ENCODE peak calls at places on chromosomes 7 and 10, in six cellular contexts. S is A549, D is H1, O is transverse colon, J is SK-N-SH, G is ovary. P is an unnamed sample. For H3K4me1, the result is how much of the 10 kb centered on the place peaks cover.

GRCh38 chr10:1392127-1392526 is 335.9 kb downstream of the WDR37 start:
- DNase-seq in J (peak), D (no peak), O (no peak), S (no peak), G (no peak), P (no peak)

GRCh38 chr7:28155964-28156363 is 24.6 kb downstream of the JAZF1 start:
- DNase-seq in J (no peak), S (no peak), O (no peak), D (no peak), G (no peak), P (no peak)

GRCh38 chr10:62046522-62047239 is 145.2 kb downstream of the ARID5B start:
- DNase-seq in G (peak), S (no peak), D (no peak), O (no peak), J (no peak), P (no peak)

GRCh38 chr7:148918058-148918596 is 34.0 kb upstream of the EZH2 start:
- DNase-seq in S (no peak), J (no peak), O (no peak), G (no peak), D (no peak), P (no peak)

GRCh38 chr7:149872419-149873073 is 1.2 kb upstream of the ATP6V0E2 start:
- DNase-seq in O (peak), D (no peak), J (peak), G (peak), S (peak), P (peak)

GRCh38 chr7:55572378-55573233 is at the start of gene VOPP1:
- DNase-seq in D (no peak), J (peak), S (peak), G (peak), O (peak), P (peak)

GRCh38 chr7:36686499-36686898 is 37.8 kb downstream of the AOAH start:
- DNase-seq in D (no peak), O (no peak), S (no peak), J (no peak), G (no peak), P (no peak)

GRCh38 chr7:23247602-23248335 is 1.2 kb downstream of the GPNMB start:
- DNase-seq in J (no peak), S (no peak), G (no peak), D (no peak), O (peak), P (peak)

GRCh38 chr7:157990878-157991250 is 596.8 kb downstream of the PTPRN2 start:
- DNase-seq in D (no peak), O (no peak), J (peak), G (no peak), S (no peak), P (no peak)

GRCh38 chr7:11343818-11344413 is 370.2 kb downstream of the PHF14 start:
- DNase-seq in S (peak), J (peak), D (no peak), O (no peak), G (no peak), P (no peak)

GRCh38 chr10:4545077-4545476 is 280.9 kb upstream of the AKR1E2 start:
- DNase-seq in D (no peak), G (no peak), J (no peak), O (no peak), S (no peak), P (no peak)

GRCh38 chr7:149125189-149125863 is 798 bp downstream of the ZNF425 start:
- DNase-seq in G (no peak), O (no peak), S (no peak), J (no peak), D (no peak), P (no peak)

GRCh38 chr10:49177391-49178355 is 10.5 kb downstream of the TMEM273 start:
- DNase-seq in O (peak), G (no peak), D (no peak), J (no peak), S (peak), P (no peak)

GRCh38 chr10:78964952-78965633 is 103.7 kb upstream of the ZMIZ1 start:
- DNase-seq in J (peak), O (no peak), D (peak), G (no peak), S (peak), P (peak)

GRCh38 chr10:5840314-5841307 is 27.4 kb upstream of the GDI2 start:
- DNase-seq in S (no peak), D (no peak), O (peak), J (no peak), G (no peak), P (no peak)

GRCh38 chr7:30936650-30937245 is 25.1 kb downstream of the AQP1 start:
- DNase-seq in G (no peak), S (no peak), D (no peak), J (peak), O (no peak), P (no peak)

GRCh38 chr10:43000651-43001426 is 76.0 kb upstream of the RET start:
- DNase-seq in J (peak), O (no peak), S (no peak), D (no peak), G (no peak), P (no peak)

GRCh38 chr10:58919927-58920654 is 256.4 kb upstream of the PHYHIPL start:
- DNase-seq in S (peak), J (no peak), G (no peak), D (no peak), O (no peak), P (no peak)

GRCh38 chr10:71837085-71837827 is 13.8 kb downstream of the PSAP start:
- DNase-seq in J (peak), G (no peak), O (no peak), S (peak), D (no peak), P (no peak)

GRCh38 chr7:78140109-78140508 is 341.5 kb downstream of the PHTF2 start:
- DNase-seq in J (no peak), D (no peak), O (no peak), S (no peak), G (no peak), P (no peak)

GRCh38 chr7:40221836-40222235 is 87.0 kb downstream of the SUGCT start:
- DNase-seq in O (no peak), J (no peak), G (no peak), S (no peak), D (no peak), P (no peak)

GRCh38 chr7:77797734-77798393 is 370 bp downstream of the TMEM60 start:
- DNase-seq in G (no peak), S (no peak), O (peak), J (peak), D (no peak), P (peak)

GRCh38 chr7:50431316-50431715 is 18.8 kb downstream of the FIGNL1 start:
- DNase-seq in O (no peak), G (no peak), J (no peak), S (no peak), D (no peak), P (no peak)

GRCh38 chr10:123045961-123046731 is 37.3 kb downstream of the ACADSB start:
- DNase-seq in O (no peak), G (no peak), J (no peak), D (no peak), S (no peak), P (no peak)

GRCh38 chr10:85667638-85668233 is 698.9 kb downstream of the GRID1 start:
- DNase-seq in G (no peak), J (no peak), O (no peak), D (peak), S (no peak), P (no peak)

GRCh38 chr7:141231018-141231792 is 157.3 kb downstream of the TMEM178B start:
- DNase-seq in J (peak), S (peak), O (no peak), D (peak), G (no peak), P (no peak)

GRCh38 chr7:69635572-69636190 is 37.4 kb downstream of the AUTS2 start:
- DNase-seq in G (no peak), J (no peak), S (no peak), O (no peak), D (no peak), P (no peak)

GRCh38 chr10:59904431-59905065 is 1.8 kb downstream of the CCDC6 start:
- DNase-seq in G (no peak), S (no peak), D (no peak), O (peak), J (no peak), P (no peak)

GRCh38 chr10:44327461-44327860 is 57.4 kb downstream of the CXCL12 start:
- DNase-seq in S (no peak), O (no peak), G (no peak), D (no peak), J (no peak), P (no peak)

GRCh38 chr7:50315739-50316671 is 11.5 kb downstream of the IKZF1 start:
- DNase-seq in J (no peak), O (no peak), G (no peak), S (no peak), D (no peak), P (no peak)

GRCh38 chr10:18252086-18252485 is 111.9 kb downstream of the CACNB2 start:
- DNase-seq in S (no peak), J (no peak), O (no peak), G (no peak), D (no peak), P (no peak)

GRCh38 chr7:123285076-123285700 is 85.4 kb upstream of the SLC13A1 start:
- DNase-seq in D (peak), S (no peak), J (no peak), O (no peak), G (no peak), P (no peak)

GRCh38 chr10:72702868-72703581 is 11.1 kb downstream of the MCU start:
- DNase-seq in G (no peak), O (no peak), J (no peak), D (no peak), S (peak), P (no peak)

GRCh38 chr7:77690289-77690688 is 6.0 kb upstream of the RSBN1L start:
- DNase-seq in O (no peak), D (no peak), G (no peak), J (no peak), S (no peak), P (no peak)

GRCh38 chr7:102412548-102412947 is 16.4 kb downstream of the PRKRIP1 start:
- DNase-seq in J (peak), D (no peak), G (no peak), O (peak), S (peak), P (peak)

DNA sequence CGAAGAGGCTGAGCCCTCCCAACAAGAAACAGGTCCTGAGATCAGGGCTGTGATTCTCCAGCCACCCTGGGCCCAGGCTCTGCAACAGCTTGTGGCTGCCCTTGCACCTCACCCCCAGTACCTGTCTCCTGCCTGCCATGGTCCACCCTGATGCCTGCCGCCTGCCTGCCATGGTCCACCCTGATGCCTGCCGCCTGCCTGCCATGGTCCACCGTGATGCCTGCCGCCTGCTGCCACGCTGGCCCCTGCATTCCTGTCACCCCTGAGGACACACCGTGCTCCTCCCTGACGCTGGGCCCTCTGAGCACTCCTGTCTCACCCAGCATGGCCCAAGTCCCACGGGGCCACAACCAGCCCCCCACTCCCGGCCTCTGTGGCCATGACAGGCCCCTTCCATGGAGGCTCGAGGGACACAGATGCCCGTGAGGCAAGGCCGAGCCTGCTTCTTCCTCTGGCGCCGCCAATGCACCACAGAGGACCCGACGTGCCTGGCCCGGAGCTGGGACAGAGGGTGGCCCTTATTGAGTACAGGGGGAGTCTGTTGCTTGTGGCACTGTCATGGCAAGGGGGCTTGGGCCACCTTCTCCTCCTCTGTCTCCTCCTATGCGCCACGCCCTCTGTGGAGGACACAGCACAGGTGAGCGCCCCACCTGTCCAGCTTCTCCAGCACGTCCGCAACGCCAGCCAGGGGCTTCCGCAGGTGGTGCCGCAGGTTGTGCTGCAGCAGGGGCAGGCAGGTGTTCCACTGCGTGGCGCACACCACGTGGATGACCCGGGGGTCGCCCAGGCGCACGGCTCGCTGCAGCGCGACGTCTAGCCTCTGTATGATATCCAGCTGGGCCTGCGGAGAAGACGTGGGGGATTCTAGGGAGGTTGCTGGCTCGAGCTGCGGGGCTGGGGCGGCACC is 18.1 kb downstream of the CFAP46 start:
- DNase-seq in G (no peak), S (no peak), O (no peak), J (no peak), D (no peak), P (no peak)
- TF ChIP-seq EP300 in G (no peak), S (no peak), O (no peak), J (no peak), D (no peak), P (no peak)

GRCh38 chr7:156448918-156449317 is 191.7 kb upstream of the RNF32 start:
- DNase-seq in J (no peak), G (no peak), O (no peak), D (no peak), S (no peak), P (no peak)
- H3K4me1 ChIP-seq in J (under half), G (under half), O (under half), D (under half), S (under half), P (under half)

GRCh38 chr7:73702665-73703064 is 16.8 kb downstream of the STX1A start:
- DNase-seq in O (no peak), D (no peak), S (no peak), G (no peak), J (peak), P (no peak)

GRCh38 chr7:73703985-73704639 is 15.4 kb downstream of the STX1A start:
- DNase-seq in G (peak), S (peak), O (peak), J (peak), D (peak), P (peak)

GRCh38 chr7:73703225-73703624 is 16.2 kb downstream of the STX1A start:
- DNase-seq in D (no peak), S (no peak), G (no peak), O (no peak), J (peak), P (no peak)

GRCh38 chr7:73704640-73705550 is 14.6 kb downstream of the STX1A start:
- DNase-seq in O (no peak), J (peak), D (no peak), G (no peak), S (peak), P (no peak)

GRCh38 chr7:73703649-73703984 is 15.9 kb downstream of the STX1A start:
- DNase-seq in D (no peak), G (no peak), O (no peak), J (no peak), S (peak), P (no peak)
- H3K27ac ChIP-seq in D (peak), G (no peak), O (peak), J (no peak), S (peak), P (no peak)

DNA sequence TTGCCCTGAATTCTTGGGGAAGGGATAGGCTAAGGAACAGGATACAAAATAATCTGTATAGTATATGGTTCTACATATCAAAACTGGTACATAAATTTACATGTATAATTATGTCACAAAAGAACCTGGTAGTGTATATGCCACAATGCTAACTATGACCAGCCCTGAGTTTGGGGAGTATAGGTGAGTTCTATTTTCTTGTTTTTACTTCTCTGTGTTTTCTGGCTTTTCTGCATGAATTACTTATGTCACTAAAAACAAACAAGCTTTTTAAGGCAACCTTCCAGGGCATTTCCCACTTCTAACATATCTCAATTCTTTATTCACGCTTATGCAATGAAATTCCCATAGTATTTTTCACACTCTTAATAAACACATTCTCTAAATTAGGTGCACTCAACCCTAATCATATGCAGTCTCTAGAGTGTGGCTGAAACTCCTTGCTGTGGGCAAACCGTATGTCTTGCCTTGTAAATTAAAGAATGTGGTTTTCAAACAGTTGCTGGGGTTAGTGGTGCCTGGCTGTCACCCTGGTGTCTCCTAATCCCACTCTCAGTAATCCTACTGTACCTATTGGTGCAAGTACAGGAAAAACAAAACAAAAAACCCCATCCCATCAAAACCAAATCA is 14.0 kb upstream of the INSIG1 start:
- DNase-seq in S (no peak), J (no peak), D (no peak), O (no peak), G (no peak), P (no peak)
- TF ChIP-seq EP300 in S (no peak), J (no peak), D (no peak), O (no peak), G (no peak), P (no peak)

GRCh38 chr7:80414331-80414730 is 97.5 kb downstream of the GNAT3 start:
- DNase-seq in J (no peak), S (no peak), G (no peak), D (no peak), O (no peak), P (no peak)
- H3K4me1 ChIP-seq in J (under half), S (under half), G (under half), D (under half), O (under half), P (under half)

P was measured in upper lobe of left lung.